ENCODE peak calls at places on chromosomes 3 and 15, in six cellular contexts. L is Peyer's patch; E is left ventricle myocardium inferior; J is neuronal stem cell; F is CD4-positive, alpha-beta memory T cell; U is lower lobe of right lung. O is an unnamed sample.
A peak's percentile ranks its signal among the peaks of the same experiment; 100 is the strongest.

GRCh38 chr3:56369914-56370313 is 98.4 kb downstream of the ERC2 start:
- DNase-seq in U (no peak), F (no peak), L (no peak), E (no peak), J (no peak), O (no peak)

GRCh38 chr3:171654809-171655208 is 155.5 kb downstream of the PLD1 start:
- DNase-seq in L (no peak), U (no peak), F (no peak), J (no peak), E (peak; percentile 76), O (peak; percentile 29)

GRCh38 chr3:63993653-63994079 is 29.6 kb downstream of the PSMD6 start:
- DNase-seq in E (peak; percentile 51), J (peak; percentile 63), F (peak; percentile 66), L (peak; percentile 33), U (peak; percentile 71), O (peak; percentile 72)

GRCh38 chr3:161177996-161178395 is 43.1 kb upstream of the NMD3 start:
- DNase-seq in L (no peak), E (no peak), J (no peak), U (no peak), F (no peak), O (no peak)

GRCh38 chr15:76337739-76338554 is 1.4 kb downstream of the ISL2 start:
- DNase-seq in L (no peak), U (peak; percentile 52), J (peak; percentile 59), E (no peak), F (peak; percentile 30), O (no peak)

GRCh38 chr3:52041118-52041847 is 15.1 kb downstream of the DUSP7 start:
- DNase-seq in F (no peak), L (no peak), U (no peak), J (no peak), E (no peak), O (no peak)

GRCh38 chr15:25545017-25545416 is 106.2 kb upstream of the UBE3A start:
- DNase-seq in U (no peak), J (no peak), L (no peak), E (no peak), F (no peak), O (no peak)

GRCh38 chr3:110697961-110698360 is 373.7 kb upstream of the NECTIN3 start:
- DNase-seq in U (no peak), E (no peak), J (no peak), L (no peak), F (no peak), O (peak; percentile 22)

GRCh38 chr3:86990734-86991481 is at the start of gene VGLL3:
- DNase-seq in J (peak; percentile 73), U (peak; percentile 77), F (no peak), L (no peak), E (peak; percentile 63), O (peak; percentile 97)

GRCh38 chr15:72855791-72856190 is 72.2 kb upstream of the ADPGK start:
- DNase-seq in J (no peak), U (no peak), F (no peak), L (no peak), E (no peak), O (no peak)

GRCh38 chr3:59300727-59301134 is 250.9 kb upstream of the CFAP20DC start:
- DNase-seq in E (no peak), U (no peak), L (no peak), J (no peak), F (no peak), O (no peak)

GRCh38 chr3:188979669-188980311 is 192.0 kb upstream of the TPRG1 start:
- DNase-seq in F (no peak), J (no peak), E (no peak), U (no peak), L (no peak), O (no peak)

GRCh38 chr3:42123012-42123581 is 31.9 kb downstream of the TRAK1 start:
- DNase-seq in J (no peak), U (no peak), L (no peak), E (no peak), F (no peak), O (peak; percentile 68)

GRCh38 chr3:36244728-36245127 is 135.6 kb upstream of the STAC start:
- DNase-seq in L (no peak), F (no peak), E (no peak), U (no peak), J (no peak), O (no peak)

GRCh38 chr3:174540081-174540480 is 319.1 kb upstream of the NAALADL2 start:
- DNase-seq in L (no peak), F (no peak), E (no peak), J (no peak), U (no peak), O (no peak)

GRCh38 chr3:151169700-151170224 is 33.3 kb downstream of the GPR171 start:
- DNase-seq in U (peak; percentile 79), F (no peak), J (no peak), E (peak; percentile 55), L (peak; percentile 40), O (no peak)

GRCh38 chr3:175103298-175103697 is 244.2 kb downstream of the NAALADL2 start:
- DNase-seq in U (no peak), F (no peak), J (no peak), L (no peak), E (no peak), O (no peak)

GRCh38 chr15:65087411-65087810 is 10.9 kb downstream of the KBTBD13 start:
- DNase-seq in L (no peak), E (no peak), U (peak; percentile 52), J (no peak), F (no peak), O (no peak)

GRCh38 chr3:106440672-106441071 is 571.9 kb upstream of the CBLB start:
- DNase-seq in E (no peak), U (no peak), L (no peak), F (no peak), J (no peak), O (peak; percentile 80)

GRCh38 chr3:106438916-106439315 is 570.1 kb upstream of the CBLB start:
- DNase-seq in E (no peak), F (no peak), U (no peak), L (no peak), J (no peak), O (no peak)

GRCh38 chr3:106431698-106432097 is 562.9 kb upstream of the CBLB start:
- DNase-seq in J (no peak), F (no peak), U (no peak), E (no peak), L (no peak), O (no peak)

DNA sequence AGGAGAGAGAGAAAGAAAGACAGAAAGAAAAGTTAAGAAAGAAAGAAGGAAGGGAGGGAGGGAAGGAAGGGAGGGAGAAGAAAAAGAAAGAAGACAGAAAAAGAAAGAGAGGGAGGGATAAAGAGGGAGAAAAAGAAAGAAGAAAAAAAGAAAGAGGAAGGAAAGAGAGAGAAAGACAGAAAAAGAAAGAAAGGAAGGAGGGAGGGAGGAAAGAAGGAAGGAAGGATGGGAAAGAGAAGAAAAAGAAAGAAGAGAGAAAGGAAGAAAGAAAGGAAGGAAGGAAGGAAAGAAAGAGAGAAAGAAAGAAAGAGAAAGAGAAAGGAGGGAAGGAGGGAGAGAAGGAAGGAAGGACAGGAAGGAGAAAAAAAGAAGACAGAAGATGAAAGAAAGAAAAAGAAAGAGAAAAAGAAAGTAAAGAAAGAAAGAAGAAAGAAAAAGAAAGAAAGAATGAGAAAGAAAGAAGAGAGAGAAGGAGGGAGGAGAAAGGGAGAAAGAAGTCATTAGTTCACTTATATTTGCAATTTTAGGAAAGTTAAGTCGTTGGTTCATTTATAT is 567.2 kb upstream of the CBLB start:
- DNase-seq in U (no peak), L (no peak), F (no peak), J (no peak), E (no peak), O (no peak)
- H3K4me1 ChIP-seq in U (no peaks in the 10 kb centered on the region), L (no peaks in the 10 kb centered on the region), F (no peaks in the 10 kb centered on the region), J (peaks cover 4% of the 10 kb centered on the region), E (no peaks in the 10 kb centered on the region), O (peaks cover 4% of the 10 kb centered on the region)

GRCh38 chr15:89768071-89768500 is 8.0 kb upstream of the MESP2 start:
- DNase-seq in F (no peak), E (no peak), J (no peak), L (no peak), U (no peak), O (no peak)
- H3K9me3 ChIP-seq in F (no peaks in the 10 kb centered on the region), E (no peaks in the 10 kb centered on the region), J (peaks cover 1% of the 10 kb centered on the region), L (no peaks in the 10 kb centered on the region), U (no peaks in the 10 kb centered on the region), O (no peaks in the 10 kb centered on the region)

GRCh38 chr15:70488941-70489848 is 274.2 kb downstream of the UACA start:
- DNase-seq in U (no peak), J (no peak), E (no peak), F (no peak), L (no peak), O (no peak)
- H3K27ac ChIP-seq in U (no peak overlapping the region), J (no peak overlapping the region), E (no peak overlapping the region), F (no peak overlapping the region), L (no peak overlapping the region), O (no peak overlapping the region)

DNA sequence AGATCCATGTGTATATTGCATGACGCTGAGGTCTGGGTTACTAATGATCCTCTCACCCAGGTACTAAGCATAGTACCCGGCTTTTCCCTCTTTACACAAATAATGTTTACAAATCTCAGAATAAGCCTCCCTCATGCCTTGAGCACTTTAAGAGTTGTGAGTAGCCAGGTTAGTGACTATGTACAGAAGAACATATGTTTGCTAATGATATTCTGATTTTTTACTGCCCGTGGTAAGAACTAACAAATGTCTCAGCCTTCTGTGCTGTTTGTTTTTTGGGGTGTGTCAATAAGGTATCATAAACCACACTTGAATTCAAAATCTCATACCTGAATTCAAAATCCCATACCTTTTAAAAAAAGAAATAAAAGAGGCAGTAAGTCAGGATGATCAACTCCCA is 59.5 kb downstream of the ABCC5 start:
- DNase-seq in L (no peak), F (no peak), E (no peak), U (no peak), J (no peak), O (no peak)
- H3K4me1 ChIP-seq in L (peaks cover 3% of the 10 kb centered on the region), F (no peaks in the 10 kb centered on the region), E (no peaks in the 10 kb centered on the region), U (no peaks in the 10 kb centered on the region), J (no peaks in the 10 kb centered on the region), O (no peaks in the 10 kb centered on the region)

GRCh38 chr3:106827515-106828213 is 549.6 kb upstream of the CCDC54 start:
- DNase-seq in U (no peak), L (no peak), J (no peak), E (no peak), F (no peak), O (no peak)

GRCh38 chr3:106824856-106825255 is 552.4 kb upstream of the CCDC54 start:
- DNase-seq in F (no peak), E (no peak), L (no peak), J (no peak), U (no peak), O (peak; percentile 37)

GRCh38 chr3:106829206-106829605 is 548.0 kb upstream of the CCDC54 start:
- DNase-seq in E (no peak), L (no peak), U (no peak), F (no peak), J (no peak), O (no peak)

GRCh38 chr3:106825962-106826605 is 551.2 kb upstream of the CCDC54 start:
- DNase-seq in U (no peak), F (no peak), J (no peak), E (no peak), L (no peak), O (peak; percentile 23)

GRCh38 chr3:106826861-106827311 is 550.4 kb upstream of the CCDC54 start:
- DNase-seq in F (no peak), J (no peak), L (no peak), E (no peak), U (no peak), O (peak; percentile 65)
- H3K9me3 ChIP-seq in F (no peaks in the 10 kb centered on the region), J (peaks cover 1% of the 10 kb centered on the region), L (no peaks in the 10 kb centered on the region), E (peaks cover 2% of the 10 kb centered on the region), U (no peaks in the 10 kb centered on the region), O (peaks cover 2% of the 10 kb centered on the region)

DNA sequence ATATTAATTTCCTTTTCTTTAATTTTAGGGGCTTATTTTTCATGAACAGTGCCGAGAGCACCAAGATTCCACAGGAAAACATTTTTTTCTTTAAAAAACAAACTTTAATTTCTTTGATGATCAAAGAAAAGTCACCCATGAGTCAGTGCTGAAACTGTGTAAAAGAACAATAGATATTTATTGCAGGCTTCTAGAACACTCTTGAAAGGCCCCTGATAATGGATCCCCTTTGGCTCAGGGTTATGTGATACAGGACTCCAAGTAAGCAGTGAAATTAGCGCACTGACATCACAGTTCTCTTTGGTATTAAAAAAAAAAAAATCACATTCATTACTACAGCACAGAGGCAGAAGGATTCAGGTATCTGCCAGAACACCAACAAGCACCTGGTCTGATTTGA is 66.1 kb upstream of the MYZAP start:
- DNase-seq in L (no peak), J (no peak), E (no peak), F (no peak), U (no peak), O (no peak)
- H3K27ac ChIP-seq in L (no peak overlapping the region), J (no peak overlapping the region), E (no peak overlapping the region), F (no peak overlapping the region), U (no peak overlapping the region), O (no peak overlapping the region)

O was measured in A673.